ENCODE peak calls at places on chromosomes 1 and 21, in four cellular contexts. Y, T, W and I are unnamed samples. For H3K4me1, the result is how much of the 10 kb centered on the place peaks cover.

GRCh38 chr1:200625381-200625824 is 4.9 kb upstream of the KIF14 start:
- DNase-seq in Y (no peak), T (no peak), W (no peak), I (no peak)

GRCh38 chr1:160978510-160978927 is 23.9 kb upstream of the ITLN2 start:
- DNase-seq in Y (peak), T (peak), W (no peak), I (peak)

GRCh38 chr1:182032251-182032650 is 29.3 kb downstream of the ZNF648 start:
- DNase-seq in Y (no peak), T (no peak), W (no peak), I (no peak)

GRCh38 chr1:59691261-59691660 is 123.5 kb upstream of the HOOK1 start:
- DNase-seq in Y (peak), T (no peak), W (peak), I (no peak)

GRCh38 chr1:201391651-201392511 is 7.2 kb downstream of the LAD1 start:
- DNase-seq in Y (no peak), T (no peak), W (no peak), I (no peak)

GRCh38 chr1:18299441-18300338 is 181.0 kb upstream of the KLHDC7A start:
- DNase-seq in Y (no peak), T (no peak), W (peak), I (peak)

GRCh38 chr21:27206368-27206982 is 239.6 kb upstream of the ADAMTS5 start:
- DNase-seq in Y (no peak), T (no peak), W (no peak), I (no peak)

GRCh38 chr1:224528900-224529299 is 87.2 kb upstream of the CNIH3 start:
- DNase-seq in Y (no peak), T (no peak), W (no peak), I (no peak)

GRCh38 chr1:204377800-204378608 is 18.3 kb upstream of the PLEKHA6 start:
- DNase-seq in Y (peak), T (peak), W (peak), I (peak)

GRCh38 chr1:200275415-200275814 is 134.4 kb downstream of the ZNF281 start:
- DNase-seq in Y (no peak), T (no peak), W (no peak), I (peak)

GRCh38 chr1:147225193-147225730 is at the start of gene FMO5:
- DNase-seq in Y (peak), T (peak), W (peak), I (peak)

GRCh38 chr1:109801791-109802135 is 38.0 kb upstream of the EPS8L3 start:
- DNase-seq in Y (peak), T (peak), W (no peak), I (no peak)

GRCh38 chr1:172638885-172639831 is 19.7 kb upstream of the FASLG start:
- DNase-seq in Y (no peak), T (peak), W (no peak), I (peak)

GRCh38 chr1:51558375-51558924 is 39.4 kb upstream of the EPS15 start:
- DNase-seq in Y (no peak), T (no peak), W (no peak), I (no peak)

GRCh38 chr1:148435406-148435805 is 47.7 kb downstream of the PPIAL4G start:
- DNase-seq in Y (no peak), T (no peak), W (no peak), I (no peak)

GRCh38 chr1:147273409-147274307 is 31.2 kb downstream of the CHD1L start:
- DNase-seq in Y (no peak), T (peak), W (peak), I (peak)

GRCh38 chr1:180577361-180577760 is 18.6 kb downstream of the OVAAL start:
- DNase-seq in Y (no peak), T (no peak), W (no peak), I (no peak)

GRCh38 chr21:31557956-31558838 is 101.3 kb upstream of the SOD1 start:
- DNase-seq in Y (peak), T (peak), W (no peak), I (no peak)

DNA sequence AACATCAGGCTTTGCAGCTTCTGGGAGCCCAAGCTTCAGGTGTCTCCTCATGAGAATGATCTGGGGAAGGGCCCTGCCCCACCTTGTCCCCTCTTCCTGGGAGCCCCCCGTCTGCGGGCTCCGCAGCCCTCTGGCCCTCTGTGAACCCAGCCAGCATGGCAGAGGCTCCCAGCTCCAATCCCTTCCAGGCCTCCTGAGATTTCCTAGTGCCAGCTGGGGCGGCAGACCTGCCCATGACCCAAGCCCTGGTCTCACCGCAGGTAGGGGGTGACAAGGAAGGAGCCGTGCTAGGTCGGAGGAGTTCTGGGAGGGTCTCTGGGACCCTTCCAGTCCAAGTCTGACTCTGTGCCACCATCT is 7.7 kb downstream of the PLEKHG5 start:
- DNase-seq in Y (no peak), T (no peak), W (no peak), I (no peak)
- H3K4me1 ChIP-seq in Y (under half), T (under half), W (under half), I (under half)

DNA sequence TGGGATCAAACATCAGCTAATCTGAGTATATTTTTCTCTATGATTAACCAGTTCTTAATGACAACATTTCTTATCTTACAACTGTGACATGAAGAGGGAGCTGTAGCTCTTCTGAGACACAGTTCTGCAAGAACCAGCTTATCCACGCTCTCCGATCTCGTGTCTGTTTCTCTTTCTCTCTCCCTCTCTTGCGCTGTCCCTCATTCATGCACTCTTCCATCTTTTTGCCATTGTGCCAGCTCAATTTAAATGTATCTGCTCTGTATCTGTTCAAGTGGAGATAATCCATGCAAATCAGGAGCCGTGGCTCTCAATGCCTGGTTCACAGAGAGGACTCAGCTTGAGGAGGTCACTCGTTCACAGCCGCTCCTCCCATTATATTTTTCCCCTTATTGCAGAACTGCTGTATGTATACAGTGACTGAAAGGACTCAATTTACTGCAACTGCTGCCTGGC is 494.7 kb upstream of the ADGRL2 start:
- DNase-seq in Y (no peak), T (peak), W (peak), I (peak)
- H3K27ac ChIP-seq in Y (no peak), T (no peak), W (no peak), I (no peak)

GRCh38 chr1:165496493-165496892 is 47.3 kb upstream of the LRRC52 start:
- DNase-seq in Y (no peak), T (no peak), W (peak), I (no peak)
- H3K4me1 ChIP-seq in Y (under half), T (under half), W (under half), I (under half)

GRCh38 chr1:31393463-31393862 is 19.6 kb upstream of the SERINC2 start:
- DNase-seq in Y (no peak), T (no peak), W (no peak), I (no peak)

GRCh38 chr1:31394628-31395193 is 18.3 kb upstream of the SERINC2 start:
- DNase-seq in Y (peak), T (peak), W (peak), I (peak)

GRCh38 chr1:31387612-31388011 is 14.7 kb upstream of the FABP3 start:
- DNase-seq in Y (no peak), T (no peak), W (no peak), I (no peak)

GRCh38 chr1:31389616-31390015 is 16.7 kb upstream of the FABP3 start:
- DNase-seq in Y (no peak), T (no peak), W (no peak), I (no peak)

GRCh38 chr1:31390071-31390470 is 17.2 kb upstream of the FABP3 start:
- DNase-seq in Y (peak), T (peak), W (no peak), I (peak)
- H3K27ac ChIP-seq in Y (peak), T (peak), W (no peak), I (no peak)

DNA sequence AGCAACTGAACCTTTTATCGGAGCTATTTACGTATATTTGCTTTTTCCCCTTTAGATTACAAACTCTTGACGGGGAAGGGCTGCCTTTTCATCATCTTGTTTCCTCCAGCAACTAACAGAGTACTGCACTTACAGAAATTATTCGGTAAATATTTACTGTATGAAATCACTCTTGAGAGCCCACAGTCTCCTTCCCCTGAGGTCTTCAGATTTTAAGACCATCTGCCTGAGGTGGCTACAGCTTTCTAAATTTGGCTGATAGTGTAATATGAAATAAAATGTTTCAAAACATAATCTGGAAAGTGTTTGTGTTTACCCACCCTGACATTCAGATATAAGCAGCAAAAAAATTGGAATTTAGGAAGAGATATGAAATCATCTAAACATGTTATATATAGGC is 61.0 kb downstream of the SIPA1L2 start:
- DNase-seq in Y (no peak), T (no peak), W (no peak), I (no peak)
- H3K4me1 ChIP-seq in Y (under half), T (under half), W (under half), I (under half)

DNA sequence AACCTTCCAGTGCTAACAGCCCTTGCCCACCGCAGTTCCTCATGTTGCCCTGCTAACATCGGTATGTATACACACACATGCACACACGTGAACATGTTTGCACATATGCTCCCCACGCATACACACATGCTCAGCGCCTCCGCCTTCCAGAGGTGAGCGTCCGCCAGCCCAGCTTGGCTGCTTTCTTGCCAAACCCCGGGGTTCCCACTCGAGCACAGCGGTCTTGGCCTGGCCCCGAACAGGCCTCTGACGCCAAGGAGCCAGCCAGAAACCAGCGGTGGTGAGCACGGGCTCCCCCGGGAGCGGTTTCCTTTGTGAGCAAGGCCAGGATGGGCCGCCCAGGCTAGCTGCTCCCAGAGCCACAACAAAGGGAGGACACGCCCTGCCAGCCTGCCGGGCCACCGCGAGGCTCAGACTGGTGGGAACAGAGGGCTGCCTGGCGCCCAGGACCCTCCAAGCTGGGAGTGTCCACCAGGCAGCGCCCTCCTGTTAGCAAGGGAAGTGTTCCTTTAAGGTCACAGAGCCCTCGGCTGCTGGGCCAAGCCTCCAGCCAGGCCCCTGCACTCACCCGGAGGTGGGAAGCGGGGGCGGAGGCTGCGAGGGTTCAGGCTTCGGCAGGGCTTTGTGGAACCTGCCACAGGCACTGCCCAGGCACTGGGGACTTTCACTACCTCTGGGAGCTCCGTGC is 65.4 kb downstream of the ALPL start:
- DNase-seq in Y (no peak), T (no peak), W (peak), I (no peak)
- H3K27ac ChIP-seq in Y (no peak), T (no peak), W (peak), I (peak)

DNA sequence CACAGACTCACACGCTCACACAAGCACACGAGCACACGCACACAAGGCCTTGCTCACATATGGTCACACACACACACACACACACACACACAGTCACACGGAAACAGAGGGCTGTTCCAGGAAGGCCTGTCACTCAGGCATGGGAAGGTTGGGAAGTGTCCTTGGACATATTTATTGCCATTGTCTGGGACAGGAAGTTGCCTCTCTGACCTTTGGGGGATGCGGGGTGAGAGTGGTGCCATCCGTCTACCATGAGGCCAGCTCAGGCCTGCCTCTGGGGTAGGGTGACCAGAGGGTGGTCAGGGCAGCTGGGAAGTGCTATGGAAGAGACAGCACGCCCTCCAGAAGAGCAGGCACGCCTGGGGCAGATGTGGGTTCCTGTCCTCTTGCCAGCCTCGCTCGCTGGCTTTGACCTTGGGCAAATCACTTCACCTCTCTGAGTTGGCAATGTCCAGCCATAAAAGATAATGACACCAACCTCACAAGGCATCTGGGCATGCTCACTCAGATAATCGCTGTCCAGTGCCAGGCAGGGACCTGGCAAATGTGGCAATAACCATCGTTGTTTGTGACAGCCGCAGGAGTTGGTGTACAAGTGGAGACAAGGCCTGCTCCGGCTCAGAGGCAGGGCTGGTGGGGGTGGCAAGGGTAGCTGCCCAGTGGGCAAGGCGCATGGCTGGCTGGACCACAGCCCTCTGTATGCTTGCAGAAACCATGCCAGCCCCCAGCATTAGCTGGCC is 8.0 kb upstream of the GUCA2A start:
- DNase-seq in Y (peak), T (peak), W (peak), I (peak)
- H3K4me1 ChIP-seq in Y (under half), T (under half), W (under half), I (under half)

GRCh38 chr1:88727205-88727604 is 43.1 kb downstream of the PKN2 start:
- DNase-seq in Y (no peak), T (no peak), W (no peak), I (no peak)
- H3K27ac ChIP-seq in Y (no peak), T (no peak), W (no peak), I (no peak)